ENCODE peak calls at places on chromosome 22, in six cellular contexts. C is fibroblast of lung, Z is body of pancreas, K is thoracic aorta, Q is upper lobe of left lung, H is ovary. U is an unnamed sample.

GRCh38 chr22:43465291-43466015 is 53.6 kb downstream of the MPPED1 start:
- DNase-seq in C (no peak), Z (no peak), K (no peak), Q (no peak), H (no peak), U (no peak)

GRCh38 chr22:48247829-48248228 is 1485.4 kb downstream of the TBC1D22A start:
- DNase-seq in C (no peak), Z (no peak), K (no peak), Q (no peak), H (no peak), U (no peak)

GRCh38 chr22:45533731-45534130 is 31.0 kb downstream of the FBLN1 start:
- DNase-seq in C (no peak), Z (no peak), K (no peak), Q (no peak), H (no peak), U (no peak)

GRCh38 chr22:21018314-21018713 is 3.3 kb downstream of the P2RX6 start:
- DNase-seq in C (no peak), Z (no peak), K (no peak), Q (no peak), H (no peak), U (no peak)

GRCh38 chr22:46740910-46741785 is 3.1 kb upstream of the CERK start:
- DNase-seq in C (no peak), Z (no peak), K (no peak), Q (no peak), H (no peak), U (no peak)

GRCh38 chr22:47369431-47370015 is 607.1 kb downstream of the TBC1D22A start:
- DNase-seq in C (no peak), Z (no peak), K (no peak), Q (no peak), H (no peak), U (no peak)

GRCh38 chr22:36659762-36660509 is 43.6 kb downstream of the CACNG2 start:
- DNase-seq in C (peak; percentile 81), Z (peak; percentile 98), K (peak; percentile 85), Q (peak; percentile 97), H (peak; percentile 70), U (peak; percentile 98)

GRCh38 chr22:22075382-22076163 is 93.0 kb upstream of the TOP3B start:
- DNase-seq in C (no peak), Z (no peak), K (no peak), Q (no peak), H (no peak), U (no peak)

GRCh38 chr22:21450858-21451331 is 16.3 kb upstream of the TMEM191C start:
- DNase-seq in C (no peak), Z (no peak), K (no peak), Q (no peak), H (no peak), U (no peak)

GRCh38 chr22:37931893-37932389 is 21.5 kb downstream of the C22orf23 start:
- DNase-seq in C (no peak), Z (no peak), K (no peak), Q (peak; percentile 68), H (no peak), U (no peak)

GRCh38 chr22:36467946-36468345 is 13.5 kb downstream of the TXN2 start:
- DNase-seq in C (peak; percentile 97), Z (no peak), K (no peak), Q (peak; percentile 28), H (no peak), U (no peak)

GRCh38 chr22:45587638-45588481 is 83.8 kb upstream of the ATXN10 start:
- DNase-seq in C (no peak), Z (no peak), K (no peak), Q (no peak), H (no peak), U (no peak)

GRCh38 chr22:37544955-37545702 is 15.2 kb upstream of the CDC42EP1 start:
- DNase-seq in C (peak; percentile 65), Z (peak; percentile 90), K (no peak), Q (peak; percentile 89), H (peak; percentile 82), U (peak; percentile 90)

GRCh38 chr22:25156736-25157135 is 42.9 kb upstream of the CRYBB3 start:
- DNase-seq in C (no peak), Z (no peak), K (no peak), Q (no peak), H (no peak), U (no peak)

GRCh38 chr22:46650078-46650810 is 30.1 kb downstream of the GRAMD4 start:
- DNase-seq in C (no peak), Z (no peak), K (no peak), Q (no peak), H (no peak), U (no peak)

GRCh38 chr22:19522190-19522880 is 1.9 kb downstream of the CLDN5 start:
- DNase-seq in C (no peak), Z (no peak), K (no peak), Q (no peak), H (no peak), U (no peak)

GRCh38 chr22:29071261-29072045 is 1.4 kb upstream of the KREMEN1 start:
- DNase-seq in C (peak; percentile 20), Z (peak; percentile 56), K (no peak), Q (peak; percentile 61), H (peak; percentile 74), U (no peak)

DNA sequence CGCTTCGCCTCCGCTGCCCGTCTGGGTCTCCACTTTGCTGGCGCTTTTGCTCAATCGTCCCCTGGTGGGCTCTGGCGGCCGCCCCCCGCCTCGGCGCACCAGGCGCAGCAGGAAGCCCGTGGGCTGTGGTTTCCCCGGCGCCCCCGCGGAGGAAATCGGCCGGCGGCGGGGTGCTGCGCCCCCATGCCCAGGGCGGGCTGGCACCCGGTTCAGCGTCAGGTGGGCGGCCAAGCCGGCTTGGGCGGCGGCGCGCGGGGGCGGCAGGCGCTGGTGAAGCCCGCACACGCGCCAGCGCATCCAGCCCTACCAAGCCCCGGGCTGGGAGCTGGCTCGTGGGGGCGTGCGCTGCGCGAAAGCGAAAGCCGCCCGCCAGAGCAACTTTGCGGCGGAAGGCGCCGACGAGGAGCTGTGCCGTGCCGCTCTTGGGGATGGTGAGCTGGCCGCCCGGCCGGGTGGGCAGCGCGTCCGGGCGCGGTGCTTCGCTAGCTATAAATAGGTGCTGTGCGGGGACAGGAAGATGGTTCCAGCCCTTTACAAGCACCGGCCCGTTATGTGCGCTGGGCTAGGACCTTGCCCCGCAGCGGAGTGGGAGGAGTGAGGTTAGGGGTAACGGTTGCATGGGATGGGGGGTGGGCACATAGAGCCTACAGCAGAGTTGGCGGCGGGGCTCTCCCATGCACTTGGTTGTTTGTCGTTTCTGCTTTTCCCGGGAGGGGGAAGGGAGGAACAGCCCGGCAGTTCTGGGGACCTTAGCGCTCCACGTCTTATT is 25.0 kb upstream of the SUSD2 start:
- DNase-seq in C (peak; percentile 23), Z (no peak), K (no peak), Q (no peak), H (peak; percentile 62), U (no peak)
- H3K4me1 ChIP-seq in C (peaks cover 30% of the 10 kb centered on the region), Z (peaks cover 26% of the 10 kb centered on the region), K (peaks cover 57% of the 10 kb centered on the region), Q (peaks cover 71% of the 10 kb centered on the region), H (peaks cover 13% of the 10 kb centered on the region), U (peaks cover 11% of the 10 kb centered on the region)

GRCh38 chr22:17638182-17638431 is 450 bp upstream of the BCL2L13 start:
- DNase-seq in C (no peak), Z (no peak), K (no peak), Q (peak; percentile 56), H (no peak), U (no peak)

GRCh38 chr22:17633998-17634323 is 4.6 kb upstream of the BCL2L13 start:
- DNase-seq in C (no peak), Z (no peak), K (no peak), Q (no peak), H (no peak), U (no peak)

GRCh38 chr22:17637490-17638181 is 921 bp upstream of the BCL2L13 start:
- DNase-seq in C (no peak), Z (no peak), K (no peak), Q (no peak), H (no peak), U (no peak)

GRCh38 chr22:17634696-17635095 is 3.9 kb upstream of the BCL2L13 start:
- DNase-seq in C (no peak), Z (no peak), K (no peak), Q (no peak), H (no peak), U (no peak)

DNA sequence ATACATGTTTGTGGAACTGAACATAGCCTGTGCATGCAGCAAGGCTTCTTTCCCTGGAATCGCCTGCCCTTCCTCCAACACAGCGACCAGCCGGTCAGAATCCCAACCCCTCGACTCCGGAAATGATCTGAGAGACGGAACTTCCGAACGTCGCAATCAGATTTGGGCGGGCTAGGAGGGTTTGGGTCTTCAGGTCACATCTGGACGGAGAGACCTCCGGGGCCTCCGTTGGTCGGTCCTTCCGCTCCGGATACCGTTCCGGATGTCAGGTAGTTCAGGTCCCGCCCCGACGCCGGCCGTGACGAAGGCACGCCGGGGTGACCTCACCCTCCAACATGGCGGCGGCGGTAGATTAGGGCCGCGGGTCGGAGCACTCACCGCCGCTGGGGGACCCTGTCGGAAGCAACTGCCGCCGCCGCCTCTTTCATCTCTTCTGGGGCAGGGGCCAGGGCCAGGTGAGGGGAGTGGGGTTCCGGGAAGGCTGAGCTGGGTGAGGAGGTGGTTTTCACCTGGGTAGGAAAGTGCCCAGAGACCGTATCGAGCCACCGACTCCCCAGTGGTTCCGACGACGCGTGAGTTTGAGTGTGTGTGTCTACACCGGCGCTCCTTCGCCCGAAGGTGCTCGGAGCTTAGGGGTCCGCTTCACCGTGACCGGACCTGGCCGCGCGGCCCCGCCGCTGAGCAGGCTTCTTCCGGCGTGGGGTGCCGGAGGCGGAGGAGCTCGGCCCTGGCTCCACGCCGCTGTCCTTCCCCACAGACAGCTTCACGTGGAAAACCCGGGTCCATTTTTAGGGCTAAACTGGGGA is at the start of gene BCL2L13:
- DNase-seq in C (peak; percentile 91), Z (peak; percentile 94), K (peak; percentile 62), Q (peak; percentile 95), H (peak; percentile 95), U (peak; percentile 95)
- TF ChIP-seq CTCF in C (no peak), Z (no peak), K (no peak), Q (no peak), H (peak; percentile 39), U (no peak)

DNA sequence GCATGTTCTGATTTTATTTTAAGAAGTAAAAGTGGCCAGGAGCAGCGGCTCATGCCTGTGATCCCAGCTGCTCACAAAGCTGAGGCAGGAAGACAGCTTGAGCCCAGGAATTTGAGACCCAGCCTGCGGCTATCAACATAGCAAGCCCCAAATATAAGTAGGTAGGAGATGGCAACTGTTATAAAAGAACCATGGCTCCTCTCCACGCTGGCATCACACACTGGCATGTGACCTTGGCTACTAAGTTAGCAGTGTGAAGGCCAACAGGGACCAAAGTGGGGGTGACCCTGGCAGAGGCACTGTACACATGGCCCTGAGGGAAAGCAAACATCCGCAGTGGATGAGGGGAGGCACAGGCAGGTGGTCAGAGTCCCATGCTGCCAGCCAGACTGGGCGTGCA is 33.0 kb downstream of the TPST2 start:
- DNase-seq in C (no peak), Z (peak; percentile 96), K (no peak), Q (no peak), H (no peak), U (peak; percentile 46)
- H3K4me1 ChIP-seq in C (peaks cover 13% of the 10 kb centered on the region), Z (peaks cover 87% of the 10 kb centered on the region), K (peaks cover 10% of the 10 kb centered on the region), Q (peaks cover 12% of the 10 kb centered on the region), H (peaks cover 2% of the 10 kb centered on the region), U (peaks cover 49% of the 10 kb centered on the region)

GRCh38 chr22:49513358-49513851 is 314.3 kb downstream of the BRD1 start:
- DNase-seq in C (no peak), Z (no peak), K (no peak), Q (no peak), H (no peak), U (no peak)

GRCh38 chr22:49517211-49517610 is 310.5 kb downstream of the BRD1 start:
- DNase-seq in C (no peak), Z (no peak), K (no peak), Q (no peak), H (no peak), U (no peak)

GRCh38 chr22:49514211-49514610 is 313.5 kb downstream of the BRD1 start:
- DNase-seq in C (no peak), Z (no peak), K (no peak), Q (no peak), H (no peak), U (no peak)

GRCh38 chr22:49514656-49515055 is 313.0 kb downstream of the BRD1 start:
- DNase-seq in C (no peak), Z (no peak), K (no peak), Q (no peak), H (no peak), U (no peak)

GRCh38 chr22:49515486-49515885 is 312.2 kb downstream of the BRD1 start:
- DNase-seq in C (no peak), Z (no peak), K (no peak), Q (no peak), H (no peak), U (no peak)
- TF ChIP-seq CTCF in C (no peak), Z (no peak), K (no peak), Q (no peak), H (no peak), U (no peak)